ENCODE peak calls at places on chromosomes 6 and 20, in six cellular contexts. S is AG08395, Z is progenitor cell of endocrine pancreas, Q is activated B cell treated with CpG ODN at 0.5 μM for 24 hours, K is OCI-M1, F is transverse colon. B is an unnamed sample.

GRCh38 chr6:32622545-32623401 is 14.4 kb upstream of the HLA-DQA1 start:
- DNase-seq in S (no peak), Z (peak; percentile 13), Q (peak; percentile 42), K (peak; percentile 72), F (no peak), B (peak; percentile 69)

GRCh38 chr20:53850318-53850717 is 220.1 kb downstream of the BCAS1 start:
- DNase-seq in S (no peak), Z (no peak), Q (no peak), K (no peak), F (no peak), B (no peak)

GRCh38 chr6:132333639-132334516 is 67.4 kb downstream of the MOXD1 start:
- DNase-seq in S (peak; percentile 89), Z (peak; percentile 20), Q (no peak), K (no peak), F (peak; percentile 15), B (peak; percentile 81)

GRCh38 chr6:835476-836160 is 142.7 kb upstream of the EXOC2 start:
- DNase-seq in S (no peak), Z (no peak), Q (no peak), K (no peak), F (no peak), B (peak; percentile 60)

GRCh38 chr6:73418081-73418741 is 23.6 kb downstream of the DDX43 start:
- DNase-seq in S (no peak), Z (no peak), Q (no peak), K (no peak), F (no peak), B (no peak)

GRCh38 chr20:40361916-40362315 is 327.1 kb downstream of the MAFB start:
- DNase-seq in S (no peak), Z (no peak), Q (no peak), K (no peak), F (no peak), B (no peak)

GRCh38 chr6:9540534-9541126 is 874.2 kb downstream of the TFAP2A start:
- DNase-seq in S (peak; percentile 50), Z (no peak), Q (no peak), K (peak; percentile 79), F (no peak), B (peak; percentile 35)

GRCh38 chr6:47780510-47781356 is 1.1 kb upstream of the OPN5 start:
- DNase-seq in S (peak; percentile 61), Z (no peak), Q (no peak), K (peak; percentile 86), F (peak; percentile 22), B (peak; percentile 65)

GRCh38 chr6:158142789-158143188 is 25.3 kb downstream of the SERAC1 start:
- DNase-seq in S (peak; percentile 75), Z (no peak), Q (no peak), K (no peak), F (no peak), B (no peak)

B was measured in SW480.